ENCODE peak calls at places on chromosomes 7 and 10, in six cellular contexts. D is RCC 7860, U is HFFc6, R is ELR, T is MG63, J is LoVo. V is an unnamed sample.

GRCh38 chr7:70063796-70064423 is 465.6 kb downstream of the AUTS2 start:
- DNase-seq in J (no peak), D (no peak), U (no peak), T (no peak), R (no peak), V (no peak)

GRCh38 chr7:5296015-5296621 is 13.4 kb downstream of the SLC29A4 start:
- DNase-seq in J (no peak), R (no peak), U (no peak), D (no peak), T (no peak), V (no peak)

GRCh38 chr10:71887767-71888166 is 36.7 kb upstream of the PSAP start:
- DNase-seq in D (no peak), T (no peak), J (no peak), R (no peak), U (no peak), V (no peak)

GRCh38 chr10:33109788-33110469 is 151.9 kb upstream of the ITGB1 start:
- DNase-seq in R (no peak), J (no peak), T (no peak), D (no peak), U (no peak), V (no peak)

GRCh38 chr10:9342865-9343450 is 1288.5 kb downstream of the GATA3 start:
- DNase-seq in D (peak), T (no peak), U (peak), R (peak), J (peak), V (peak)

GRCh38 chr7:2575733-2576350 is 17.1 kb downstream of the IQCE start:
- DNase-seq in U (no peak), D (no peak), J (no peak), T (no peak), R (no peak), V (no peak)

GRCh38 chr10:76984559-76985443 is 652.8 kb downstream of the KCNMA1 start:
- DNase-seq in D (peak), R (peak), T (peak), U (peak), J (peak), V (peak)

GRCh38 chr7:12770227-12770975 is 83.0 kb downstream of the ARL4A start:
- DNase-seq in T (peak), R (no peak), J (peak), D (no peak), U (no peak), V (peak)

GRCh38 chr10:126458453-126458852 is 70.2 kb upstream of the ADAM12 start:
- DNase-seq in T (peak), J (no peak), U (no peak), D (no peak), R (peak), V (peak)

GRCh38 chr7:140672382-140673062 is at the start of gene ADCK2:
- DNase-seq in T (peak), D (peak), R (peak), J (peak), U (no peak), V (peak)

GRCh38 chr7:134307320-134307719 is 9.4 kb downstream of the SLC35B4 start:
- DNase-seq in T (no peak), J (no peak), R (peak), U (no peak), D (no peak), V (peak)

GRCh38 chr7:101880536-101881443 is 63.4 kb downstream of the CUX1 start:
- DNase-seq in U (peak), J (no peak), R (peak), D (peak), T (no peak), V (peak)

GRCh38 chr10:114486938-114487814 is 82.9 kb upstream of the AFAP1L2 start:
- DNase-seq in D (no peak), U (no peak), T (no peak), R (no peak), J (no peak), V (peak)

GRCh38 chr10:69089638-69090599 is 2.0 kb downstream of the SRGN start:
- DNase-seq in D (no peak), T (no peak), U (no peak), J (no peak), R (peak), V (peak)

GRCh38 chr7:55381696-55382095 is 16.6 kb downstream of the LANCL2 start:
- DNase-seq in J (no peak), U (no peak), R (no peak), T (no peak), D (no peak), V (no peak)

GRCh38 chr10:73044378-73045285 is 52.0 kb downstream of the P4HA1 start:
- DNase-seq in U (peak), R (peak), D (no peak), T (no peak), J (no peak), V (peak)

GRCh38 chr10:124732931-124733536 is 11.1 kb downstream of the FAM53B start:
- DNase-seq in R (no peak), T (no peak), D (no peak), J (no peak), U (no peak), V (no peak)

GRCh38 chr7:42227523-42227922 is 9.5 kb downstream of the GLI3 start:
- DNase-seq in U (no peak), T (no peak), R (no peak), D (no peak), J (no peak), V (no peak)

GRCh38 chr10:24706479-24707118 is 17.1 kb downstream of the ARHGAP21 start:
- DNase-seq in J (no peak), U (peak), D (peak), T (peak), R (peak), V (peak)